ENCODE peak calls at places on chromosomes 4 and X, in six cellular contexts. P is epithelial cell of proximal tubule; S is iris pigment epithelial cell; M is AG10803; Z is stimulated activated CD4-positive, alpha-beta T cell treated with anti-CD3 and anti-CD28 coated beads, Interleukin-2, amount 100 ng/mL, for 24 hours; U is upper lobe of right lung. O is an unnamed sample.

GRCh38 chrX:103343105-103343504 is 13.1 kb downstream of the TCEAL7 start:
- DNase-seq in P (no peak), S (peak), M (peak), Z (peak), U (no peak), O (peak)

GRCh38 chrX:125096870-125097269 is 222.8 kb upstream of the TEX13C start:
- DNase-seq in P (no peak), S (no peak), M (no peak), Z (no peak), U (no peak), O (no peak)

GRCh38 chr4:8185930-8186329 is 13.2 kb upstream of the SH3TC1 start:
- DNase-seq in P (no peak), S (no peak), M (peak), Z (no peak), U (no peak), O (no peak)

GRCh38 chr4:66182651-66183050 is 512.4 kb upstream of the EPHA5 start:
- DNase-seq in P (no peak), S (no peak), M (no peak), Z (no peak), U (no peak), O (no peak)

GRCh38 chr4:87785858-87786509 is 13.4 kb upstream of the IBSP start:
- DNase-seq in P (no peak), S (no peak), M (no peak), Z (no peak), U (peak), O (no peak)

GRCh38 chrX:14095702-14096101 is 66.0 kb upstream of the GEMIN8 start:
- DNase-seq in P (peak), S (peak), M (peak), Z (peak), U (no peak), O (peak)

GRCh38 chr4:107913283-107913899 is 18.0 kb upstream of the CYP2U1 start:
- DNase-seq in P (peak), S (peak), M (peak), Z (no peak), U (no peak), O (peak)

GRCh38 chr4:15457401-15458201 is 12.1 kb upstream of the CC2D2A start:
- DNase-seq in P (no peak), S (peak), M (peak), Z (no peak), U (no peak), O (no peak)

GRCh38 chr4:136768925-136769275 is 763.4 kb downstream of the PCDH18 start:
- DNase-seq in P (no peak), S (peak), M (no peak), Z (no peak), U (no peak), O (no peak)

GRCh38 chr4:174260099-174260498 is 23.4 kb downstream of the FBXO8 start:
- DNase-seq in P (peak), S (peak), M (peak), Z (no peak), U (no peak), O (no peak)

GRCh38 chr4:169996379-169997245 is 29.6 kb downstream of the MFAP3L start:
- DNase-seq in P (no peak), S (no peak), M (no peak), Z (no peak), U (no peak), O (no peak)

GRCh38 chr4:118834960-118835895 is 698 bp downstream of the SEC24D start:
- DNase-seq in P (peak), S (peak), M (peak), Z (peak), U (peak), O (peak)

GRCh38 chrX:149275836-149276235 is 229.3 kb downstream of the IDS start:
- DNase-seq in P (no peak), S (no peak), M (peak), Z (no peak), U (no peak), O (no peak)

GRCh38 chr4:81606796-81607550 is 135.3 kb upstream of the RASGEF1B start:
- DNase-seq in P (no peak), S (no peak), M (no peak), Z (no peak), U (no peak), O (no peak)

GRCh38 chr4:122703868-122704267 is 28.6 kb upstream of the BBS12 start:
- DNase-seq in P (no peak), S (no peak), M (peak), Z (no peak), U (no peak), O (no peak)

GRCh38 chrX:49951524-49952193 is 29.3 kb downstream of the CLCN5 start:
- DNase-seq in P (no peak), S (peak), M (peak), Z (no peak), U (no peak), O (no peak)

GRCh38 chr4:41799126-41799525 is 50.6 kb upstream of the PHOX2B start:
- DNase-seq in P (no peak), S (no peak), M (no peak), Z (no peak), U (no peak), O (no peak)

GRCh38 chr4:143374771-143375170 is 38.1 kb downstream of the GAB1 start:
- DNase-seq in P (no peak), S (no peak), M (no peak), Z (no peak), U (no peak), O (no peak)